ENCODE peak calls at places on chromosomes 11 and 22, in five cellular contexts. G, M, S, D and L are unnamed samples.

GRCh38 chr11:9955387-9955786 is 291.5 kb downstream of the SWAP70 start:
- DNase-seq in G (no peak), M (no peak), S (no peak), D (no peak), L (no peak)

GRCh38 chr11:17978553-17979287 is 34.1 kb downstream of the SERGEF start:
- DNase-seq in G (no peak), M (no peak), S (peak; percentile 78), D (peak; percentile 75), L (peak; percentile 75)

GRCh38 chr11:70064011-70064725 is 13.9 kb upstream of the ANO1 start:
- DNase-seq in G (no peak), M (no peak), S (no peak), D (peak; percentile 1), L (no peak)

GRCh38 chr22:44691796-44692661 is 10.0 kb upstream of the PRR5 start:
- DNase-seq in G (no peak), M (no peak), S (no peak), D (no peak), L (no peak)

GRCh38 chr11:204587-205109 is 2.6 kb downstream of the BET1L start:
- DNase-seq in G (no peak), M (no peak), S (no peak), D (no peak), L (no peak)

GRCh38 chr11:70016666-70017347 is 61.3 kb upstream of the ANO1 start:
- DNase-seq in G (no peak), M (no peak), S (no peak), D (no peak), L (no peak)

GRCh38 chr11:65855927-65856363 is 2.0 kb downstream of the CFL1 start:
- DNase-seq in G (peak; percentile 59), M (no peak), S (no peak), D (peak; percentile 13), L (no peak)

GRCh38 chr22:19549428-19549827 is 25.2 kb upstream of the CLDN5 start:
- DNase-seq in G (no peak), M (no peak), S (no peak), D (no peak), L (no peak)

GRCh38 chr11:62124186-62125113 is 639 bp downstream of the INCENP start:
- DNase-seq in G (peak; percentile 73), M (no peak), S (no peak), D (peak; percentile 53), L (no peak)

GRCh38 chr11:108494182-108494581 is 4.0 kb downstream of the POGLUT3 start:
- DNase-seq in G (no peak), M (peak; percentile 3), S (no peak), D (no peak), L (no peak)

GRCh38 chr22:22892096-22893052 is 4.8 kb downstream of the IGLL5 start:
- DNase-seq in G (no peak), M (no peak), S (no peak), D (no peak), L (no peak)

GRCh38 chr22:22893077-22893805 is 5.6 kb downstream of the IGLL5 start:
- DNase-seq in G (peak; percentile 45), M (no peak), S (no peak), D (no peak), L (no peak)

GRCh38 chr22:22895776-22896445 is 8.3 kb downstream of the IGLL5 start:
- DNase-seq in G (peak; percentile 49), M (no peak), S (peak; percentile 15), D (no peak), L (no peak)

GRCh38 chr22:22894740-22895731 is 7.4 kb downstream of the IGLL5 start:
- DNase-seq in G (peak; percentile 46), M (no peak), S (peak; percentile 26), D (no peak), L (no peak)

GRCh38 chr22:22893891-22894739 is 6.5 kb downstream of the IGLL5 start:
- DNase-seq in G (peak; percentile 27), M (no peak), S (no peak), D (no peak), L (no peak)
- H3K27me3 ChIP-seq in G (peaks cover 36% of the 10 kb centered on the region), M (no peaks in the 10 kb centered on the region), S (peaks cover 4% of the 10 kb centered on the region), D (peaks cover 8% of the 10 kb centered on the region), L (no peaks in the 10 kb centered on the region)

GRCh38 chr22:26615830-26616435 is 1.9 kb downstream of the CRYBB1 start:
- DNase-seq in G (no peak), M (no peak), S (no peak), D (no peak), L (no peak)

GRCh38 chr22:26617251-26618199 is at the start of gene CRYBB1:
- DNase-seq in G (peak; percentile 68), M (no peak), S (peak; percentile 58), D (no peak), L (no peak)

GRCh38 chr22:26618487-26618886 is 660 bp upstream of the CRYBB1 start:
- DNase-seq in G (no peak), M (no peak), S (no peak), D (no peak), L (no peak)

GRCh38 chr22:26615149-26615548 is 2.7 kb downstream of the CRYBB1 start:
- DNase-seq in G (no peak), M (no peak), S (no peak), D (no peak), L (no peak)

GRCh38 chr22:26616650-26617049 is 1.2 kb downstream of the CRYBB1 start:
- DNase-seq in G (no peak), M (no peak), S (no peak), D (no peak), L (no peak)
- H3K27me3 ChIP-seq in G (peaks cover 50% of the 10 kb centered on the region), M (no peaks in the 10 kb centered on the region), S (no peaks in the 10 kb centered on the region), D (peaks cover 22% of the 10 kb centered on the region), L (no peaks in the 10 kb centered on the region)

GRCh38 chr22:26360169-26360885 is 68.7 kb upstream of the ASPHD2 start:
- DNase-seq in G (peak; percentile 70), M (peak; percentile 62), S (peak; percentile 67), D (peak; percentile 78), L (peak; percentile 86)

GRCh38 chr22:26362471-26362870 is 66.6 kb upstream of the ASPHD2 start:
- DNase-seq in G (no peak), M (no peak), S (no peak), D (no peak), L (no peak)

GRCh38 chr22:26359156-26359555 is 69.9 kb upstream of the ASPHD2 start:
- DNase-seq in G (no peak), M (no peak), S (no peak), D (no peak), L (no peak)

GRCh38 chr22:26367402-26368245 is 61.4 kb upstream of the ASPHD2 start:
- DNase-seq in G (no peak), M (peak; percentile 57), S (no peak), D (peak; percentile 73), L (no peak)

GRCh38 chr22:26364066-26365015 is 64.7 kb upstream of the ASPHD2 start:
- DNase-seq in G (no peak), M (peak; percentile 33), S (peak; percentile 62), D (peak; percentile 89), L (peak; percentile 63)
- H3K27me3 ChIP-seq in G (peaks cover 30% of the 10 kb centered on the region), M (peaks cover 3% of the 10 kb centered on the region), S (no peaks in the 10 kb centered on the region), D (peaks cover 15% of the 10 kb centered on the region), L (no peaks in the 10 kb centered on the region)

DNA sequence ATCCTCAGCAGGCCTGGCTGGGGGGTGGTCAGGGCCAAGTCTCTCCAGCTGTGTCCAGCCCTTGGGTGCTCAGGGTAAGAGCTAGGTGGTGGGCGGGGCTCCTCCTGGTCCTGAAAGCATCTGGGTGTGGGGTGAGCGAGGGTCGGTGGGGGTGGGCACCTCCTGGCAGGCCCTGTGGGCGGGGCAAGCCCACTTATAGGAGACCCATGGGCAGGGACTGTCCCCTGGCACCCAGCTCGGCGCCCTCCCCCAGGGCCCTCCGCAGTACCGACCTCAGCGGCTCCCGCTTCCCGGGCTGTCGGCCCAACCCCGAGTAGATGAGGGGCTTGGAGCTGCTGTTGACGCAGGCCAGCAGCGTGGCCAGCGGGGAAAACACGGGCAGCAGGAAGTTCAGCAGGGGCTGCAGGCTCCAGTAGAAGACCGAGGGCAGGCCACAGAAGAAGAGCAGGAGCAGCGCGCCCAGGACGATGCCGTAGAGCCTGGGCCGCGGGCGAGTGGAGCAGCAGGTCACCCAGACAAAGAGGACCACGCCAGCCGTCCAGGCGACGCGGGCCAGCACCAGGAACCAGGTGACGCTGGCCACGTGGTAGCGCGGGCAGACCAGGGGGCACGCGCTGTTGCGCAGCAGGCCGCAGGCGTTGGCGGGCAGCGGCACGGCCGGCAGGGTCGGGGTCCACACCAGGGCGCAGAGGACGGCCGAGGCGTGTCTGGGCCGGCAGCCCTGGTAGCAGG is 696 bp downstream of the MRGPRG start:
- DNase-seq in G (peak; percentile 56), M (no peak), S (no peak), D (no peak), L (peak; percentile 44)
- H3K27me3 ChIP-seq in G (peaks cover 86% of the 10 kb centered on the region), M (no peaks in the 10 kb centered on the region), S (peaks cover 20% of the 10 kb centered on the region), D (no peaks in the 10 kb centered on the region), L (peaks cover 7% of the 10 kb centered on the region)

GRCh38 chr11:120512727-120513435 is 1.3 kb downstream of the GRIK4 start:
- DNase-seq in G (peak; percentile 58), M (no peak), S (peak; percentile 48), D (no peak), L (no peak)
- H3K27me3 ChIP-seq in G (peaks cover 73% of the 10 kb centered on the region), M (no peaks in the 10 kb centered on the region), S (peaks cover 6% of the 10 kb centered on the region), D (peaks cover 49% of the 10 kb centered on the region), L (no peaks in the 10 kb centered on the region)

DNA sequence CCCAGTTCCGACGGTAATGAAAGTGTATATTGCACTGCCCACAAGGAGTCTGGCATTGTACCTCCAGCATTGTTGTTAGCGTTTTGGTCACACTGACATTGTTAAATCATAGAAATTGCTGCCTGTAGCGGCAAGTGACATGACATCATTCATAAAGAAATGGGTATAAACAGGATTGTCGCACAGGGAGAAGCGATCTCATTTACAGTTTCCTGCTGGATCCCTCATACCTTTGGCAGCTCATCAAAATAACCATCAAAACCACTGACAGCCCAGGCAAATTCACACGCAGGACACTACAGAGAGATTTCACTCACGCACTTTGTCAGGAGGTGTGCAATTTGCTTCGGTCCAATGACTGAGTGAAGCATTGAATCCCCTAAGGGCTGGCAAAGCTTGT is 3.5 kb downstream of the HTR3B start:
- DNase-seq in G (no peak), M (no peak), S (no peak), D (no peak), L (no peak)
- H3K27me3 ChIP-seq in G (peaks cover 31% of the 10 kb centered on the region), M (no peaks in the 10 kb centered on the region), S (no peaks in the 10 kb centered on the region), D (no peaks in the 10 kb centered on the region), L (no peaks in the 10 kb centered on the region)

GRCh38 chr11:116580828-116581227 is 192.0 kb downstream of the BUD13 start:
- DNase-seq in G (no peak), M (no peak), S (no peak), D (no peak), L (peak; percentile 52)

GRCh38 chr11:116578971-116579687 is 193.7 kb downstream of the BUD13 start:
- DNase-seq in G (no peak), M (no peak), S (no peak), D (no peak), L (peak; percentile 17)

GRCh38 chr11:116579857-116580727 is 192.7 kb downstream of the BUD13 start:
- DNase-seq in G (no peak), M (no peak), S (no peak), D (peak; percentile 18), L (no peak)

GRCh38 chr11:116582621-116583020 is 190.2 kb downstream of the BUD13 start:
- DNase-seq in G (no peak), M (no peak), S (no peak), D (no peak), L (no peak)

GRCh38 chr11:116581349-116581748 is 191.4 kb downstream of the BUD13 start:
- DNase-seq in G (no peak), M (no peak), S (no peak), D (no peak), L (no peak)
- H3K27me3 ChIP-seq in G (peaks cover 54% of the 10 kb centered on the region), M (no peaks in the 10 kb centered on the region), S (peaks cover 20% of the 10 kb centered on the region), D (peaks cover 94% of the 10 kb centered on the region), L (no peaks in the 10 kb centered on the region)